ENCODE peak calls at places on chromosomes 7 and 10, in ten cellular contexts. One of them, this sample, is unnamed.

GRCh38 chr10:124864421-124865193 is 63.0 kb downstream of the ABRAXAS2 start:
- DNase-seq in amniotic stem cell: no peak
- DNase-seq in frontal cortex: no peak
- DNase-seq in retinal pigment epithelial cell: no peak
- DNase-seq in EL: peak; percentile 15
- DNase-seq in HFF-Myc: no peak
- DNase-seq in lower lobe of right lung: peak; percentile 81
- DNase-seq in left lung: peak; percentile 82
- DNase-seq in fibroblast of mammary gland: no peak
- DNase-seq in NCI-H748 treated with DMSO at 0.1 percent for 48 hours: peak; percentile 34
- DNase-seq in this sample: no peak

GRCh38 chr10:27088263-27089044 is 11.8 kb downstream of the ANKRD26 start:
- DNase-seq in amniotic stem cell: no peak
- DNase-seq in frontal cortex: no peak
- DNase-seq in retinal pigment epithelial cell: no peak
- DNase-seq in EL: no peak
- DNase-seq in HFF-Myc: no peak
- DNase-seq in lower lobe of right lung: no peak
- DNase-seq in left lung: no peak
- DNase-seq in fibroblast of mammary gland: no peak
- DNase-seq in NCI-H748 treated with DMSO at 0.1 percent for 48 hours: no peak
- DNase-seq in this sample: no peak

GRCh38 chr7:66950763-66951162 is 29.7 kb downstream of the TMEM248 start:
- DNase-seq in amniotic stem cell: no peak
- DNase-seq in frontal cortex: peak; percentile 49
- DNase-seq in retinal pigment epithelial cell: no peak
- DNase-seq in EL: peak; percentile 59
- DNase-seq in HFF-Myc: no peak
- DNase-seq in lower lobe of right lung: no peak
- DNase-seq in left lung: no peak
- DNase-seq in fibroblast of mammary gland: peak; percentile 81
- DNase-seq in NCI-H748 treated with DMSO at 0.1 percent for 48 hours: no peak
- DNase-seq in this sample: no peak

GRCh38 chr10:3528271-3528670 is 256.7 kb downstream of the KLF6 start:
- DNase-seq in amniotic stem cell: no peak
- DNase-seq in frontal cortex: no peak
- DNase-seq in retinal pigment epithelial cell: no peak
- DNase-seq in EL: no peak
- DNase-seq in HFF-Myc: no peak
- DNase-seq in lower lobe of right lung: no peak
- DNase-seq in left lung: no peak
- DNase-seq in fibroblast of mammary gland: peak; percentile 54
- DNase-seq in NCI-H748 treated with DMSO at 0.1 percent for 48 hours: no peak
- DNase-seq in this sample: no peak

GRCh38 chr7:28530175-28531142 is 118.1 kb downstream of the CREB5 start:
- DNase-seq in amniotic stem cell: no peak
- DNase-seq in frontal cortex: no peak
- DNase-seq in retinal pigment epithelial cell: no peak
- DNase-seq in EL: peak; percentile 54
- DNase-seq in HFF-Myc: no peak
- DNase-seq in lower lobe of right lung: peak; percentile 48
- DNase-seq in left lung: no peak
- DNase-seq in fibroblast of mammary gland: no peak
- DNase-seq in NCI-H748 treated with DMSO at 0.1 percent for 48 hours: no peak
- DNase-seq in this sample: no peak

GRCh38 chr7:33201821-33202220 is 72.5 kb downstream of the BBS9 start:
- DNase-seq in amniotic stem cell: no peak
- DNase-seq in frontal cortex: no peak
- DNase-seq in retinal pigment epithelial cell: no peak
- DNase-seq in EL: no peak
- DNase-seq in HFF-Myc: no peak
- DNase-seq in lower lobe of right lung: no peak
- DNase-seq in left lung: no peak
- DNase-seq in fibroblast of mammary gland: peak; percentile 5
- DNase-seq in NCI-H748 treated with DMSO at 0.1 percent for 48 hours: no peak
- DNase-seq in this sample: no peak

GRCh38 chr7:133290041-133290440 is 37.2 kb downstream of the EXOC4 start:
- DNase-seq in amniotic stem cell: no peak
- DNase-seq in frontal cortex: no peak
- DNase-seq in retinal pigment epithelial cell: no peak
- DNase-seq in EL: peak; percentile 38
- DNase-seq in HFF-Myc: no peak
- DNase-seq in lower lobe of right lung: no peak
- DNase-seq in left lung: no peak
- DNase-seq in fibroblast of mammary gland: peak; percentile 57
- DNase-seq in NCI-H748 treated with DMSO at 0.1 percent for 48 hours: no peak
- DNase-seq in this sample: no peak

GRCh38 chr7:41624818-41625217 is 78.1 kb downstream of the INHBA start:
- DNase-seq in amniotic stem cell: no peak
- DNase-seq in frontal cortex: no peak
- DNase-seq in retinal pigment epithelial cell: no peak
- DNase-seq in EL: peak; percentile 20
- DNase-seq in HFF-Myc: peak; percentile 24
- DNase-seq in lower lobe of right lung: no peak
- DNase-seq in left lung: no peak
- DNase-seq in fibroblast of mammary gland: peak; percentile 59
- DNase-seq in NCI-H748 treated with DMSO at 0.1 percent for 48 hours: no peak
- DNase-seq in this sample: no peak

GRCh38 chr7:122304604-122304975 is at the start of gene FEZF1:
- DNase-seq in amniotic stem cell: no peak
- DNase-seq in frontal cortex: no peak
- DNase-seq in retinal pigment epithelial cell: no peak
- DNase-seq in EL: no peak
- DNase-seq in HFF-Myc: no peak
- DNase-seq in lower lobe of right lung: peak; percentile 49
- DNase-seq in left lung: no peak
- DNase-seq in fibroblast of mammary gland: no peak
- DNase-seq in NCI-H748 treated with DMSO at 0.1 percent for 48 hours: peak; percentile 72
- DNase-seq in this sample: no peak

GRCh38 chr7:22864855-22865606 is 42.4 kb upstream of the TOMM7 start:
- DNase-seq in amniotic stem cell: no peak
- DNase-seq in frontal cortex: no peak
- DNase-seq in retinal pigment epithelial cell: no peak
- DNase-seq in EL: peak; percentile 40
- DNase-seq in HFF-Myc: no peak
- DNase-seq in lower lobe of right lung: no peak
- DNase-seq in left lung: no peak
- DNase-seq in fibroblast of mammary gland: peak; percentile 48
- DNase-seq in NCI-H748 treated with DMSO at 0.1 percent for 48 hours: no peak
- DNase-seq in this sample: no peak

This sample was measured in progenitor cell of endocrine pancreas.